ENCODE peak calls at places on chromosomes 2 and 18, in four cellular contexts. I is GM12891, R is K562, S is GM12878. Z is an unnamed sample.

GRCh38 chr2:85754313-85755095 is 713 bp downstream of the ATOH8 start:
- DNase-seq in R (no peak), I (no peak), S (no peak), Z (no peak)

GRCh38 chr2:207984765-207985480 is 40.4 kb downstream of the PLEKHM3 start:
- DNase-seq in I (no peak), S (no peak), R (no peak), Z (no peak)

GRCh38 chr2:222688912-222689311 is 17.5 kb downstream of the MOGAT1 start:
- DNase-seq in I (no peak), R (no peak), S (no peak), Z (no peak)

GRCh38 chr2:224033601-224034000 is 5.5 kb downstream of the SERPINE2 start:
- DNase-seq in R (no peak), S (no peak), I (no peak), Z (no peak)

GRCh38 chr2:8515390-8515761 is 166.5 kb upstream of the ID2 start:
- DNase-seq in I (peak), S (peak), R (no peak), Z (peak)

GRCh38 chr2:47034973-47035609 is 119.5 kb upstream of the MCFD2 start:
- DNase-seq in S (peak), R (no peak), I (no peak), Z (no peak)

GRCh38 chr18:80088036-80088435 is 21.0 kb upstream of the ADNP2 start:
- DNase-seq in S (no peak), R (no peak), I (no peak), Z (no peak)

GRCh38 chr2:10252202-10252601 is 50.5 kb upstream of the HPCAL1 start:
- DNase-seq in R (no peak), I (no peak), S (no peak), Z (no peak)

GRCh38 chr2:163646659-163647058 is 89.1 kb downstream of the FIGN start:
- DNase-seq in I (no peak), R (no peak), S (no peak), Z (no peak)

GRCh38 chr2:236405357-236405756 is 141.2 kb upstream of the ASB18 start:
- DNase-seq in S (no peak), R (no peak), I (no peak), Z (no peak)

GRCh38 chr2:134975281-134976009 is 56.8 kb downstream of the CCNT2 start:
- DNase-seq in S (no peak), R (no peak), I (no peak), Z (no peak)

GRCh38 chr2:191818725-191819333 is 28.1 kb downstream of the CAVIN2 start:
- DNase-seq in I (no peak), S (no peak), R (no peak), Z (no peak)

GRCh38 chr18:28147674-28148171 is 29.2 kb downstream of the CDH2 start:
- DNase-seq in R (no peak), S (no peak), I (no peak), Z (no peak)

GRCh38 chr2:151952691-151953456 is 124.7 kb upstream of the ARL5A start:
- DNase-seq in S (no peak), I (no peak), R (no peak), Z (no peak)

GRCh38 chr18:22185298-22185697 is 15.9 kb downstream of the GATA6 start:
- DNase-seq in I (no peak), S (no peak), R (no peak), Z (no peak)

GRCh38 chr18:48573632-48574293 is 34.9 kb downstream of the CTIF start:
- DNase-seq in I (no peak), R (peak), S (no peak), Z (no peak)

GRCh38 chr2:134241911-134242310 is 12.0 kb upstream of the MGAT5 start:
- DNase-seq in I (no peak), S (no peak), R (no peak), Z (no peak)

DNA sequence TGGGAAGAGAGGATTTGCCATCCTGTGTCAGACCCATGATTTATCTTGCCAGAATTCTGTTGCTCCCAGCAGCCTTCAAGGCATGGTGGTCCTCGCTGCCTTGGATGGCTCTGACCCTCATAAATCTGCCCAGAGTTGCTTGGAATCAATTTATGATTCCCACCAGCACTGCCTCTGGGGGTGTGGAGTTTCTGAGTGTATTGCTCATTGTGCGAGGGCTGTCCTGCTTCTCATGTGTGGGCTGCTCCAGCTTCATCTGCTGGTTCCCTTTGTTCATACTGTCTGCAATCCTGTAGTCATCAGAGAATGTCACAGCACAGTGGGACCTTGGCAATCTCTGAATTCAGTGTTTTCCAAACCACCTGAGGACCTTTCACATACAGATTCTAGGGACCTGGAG is 139.8 kb downstream of the CLIP4 start:
- DNase-seq in S (no peak), R (no peak), I (no peak), Z (no peak)
- TF ChIP-seq POLR2AphosphoS5 in S (no peak), R (no peak), I (no peak), Z (no peak)

DNA sequence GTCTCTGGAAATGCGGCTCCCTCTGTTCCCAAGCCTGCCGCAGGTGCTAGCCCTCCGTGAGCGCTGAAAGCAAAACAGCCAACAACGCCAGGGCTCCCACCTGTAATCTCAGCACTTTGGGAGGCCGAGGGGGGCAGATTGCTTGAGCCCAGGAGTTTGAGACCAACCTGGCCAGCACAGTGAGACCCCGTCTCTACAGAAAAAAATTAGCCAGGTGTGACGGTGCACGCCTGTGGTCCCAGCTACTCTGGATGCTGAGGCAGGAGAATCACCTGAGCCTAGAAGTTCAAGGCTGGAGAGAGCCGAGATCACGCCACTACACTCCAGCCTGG is 41.3 kb upstream of the PTMA start:
- DNase-seq in R (no peak), I (no peak), S (no peak), Z (no peak)
- TF ChIP-seq POLR2A in R (no peak), I (no peak), S (no peak), Z (no peak)

GRCh38 chr2:68291317-68291716 is 28.4 kb downstream of the CNRIP1 start:
- DNase-seq in I (no peak), R (no peak), S (no peak), Z (no peak)

GRCh38 chr2:68284896-68285295 is 32.6 kb upstream of the PPP3R1 start:
- DNase-seq in I (no peak), S (no peak), R (no peak), Z (no peak)

GRCh38 chr2:68292108-68292710 is 27.5 kb downstream of the CNRIP1 start:
- DNase-seq in I (no peak), R (peak), S (no peak), Z (no peak)

GRCh38 chr2:68290825-68291224 is 28.9 kb downstream of the CNRIP1 start:
- DNase-seq in S (no peak), R (no peak), I (no peak), Z (no peak)

GRCh38 chr2:68287580-68288441 is 31.9 kb downstream of the CNRIP1 start:
- DNase-seq in S (no peak), R (peak), I (no peak), Z (no peak)
- TF ChIP-seq TAF1 in S (no peak), R (no peak), I (no peak), Z (no peak)

DNA sequence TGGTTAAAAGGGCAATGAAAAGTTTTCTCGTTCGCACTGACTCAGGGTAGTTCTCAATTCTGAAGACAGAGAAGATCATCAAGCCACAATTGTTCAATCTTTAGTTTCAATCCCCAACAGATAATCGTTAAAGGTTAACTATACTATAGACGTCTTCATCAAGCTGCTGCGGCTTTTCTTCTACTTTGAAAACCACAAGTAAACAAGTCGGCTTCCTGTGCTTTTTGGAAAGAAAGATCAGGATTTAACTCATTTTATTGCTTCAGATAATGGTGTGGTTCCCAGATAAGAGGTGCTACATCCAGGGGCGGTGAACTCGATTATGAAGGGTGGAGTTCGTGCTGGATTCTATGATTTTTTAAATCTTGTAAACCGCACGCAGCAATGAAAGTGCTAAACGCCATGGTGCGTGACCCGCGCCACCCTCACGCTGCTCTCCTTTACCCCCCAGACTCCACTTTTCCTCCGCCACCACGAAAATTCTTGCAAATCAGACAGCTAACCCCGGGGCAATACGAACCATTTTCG is 535 bp upstream of the CDCA7 start:
- DNase-seq in R (peak), I (peak), S (no peak), Z (peak)
- TF ChIP-seq POLR2AphosphoS5 in R (no peak), I (no peak), S (no peak), Z (peak)

DNA sequence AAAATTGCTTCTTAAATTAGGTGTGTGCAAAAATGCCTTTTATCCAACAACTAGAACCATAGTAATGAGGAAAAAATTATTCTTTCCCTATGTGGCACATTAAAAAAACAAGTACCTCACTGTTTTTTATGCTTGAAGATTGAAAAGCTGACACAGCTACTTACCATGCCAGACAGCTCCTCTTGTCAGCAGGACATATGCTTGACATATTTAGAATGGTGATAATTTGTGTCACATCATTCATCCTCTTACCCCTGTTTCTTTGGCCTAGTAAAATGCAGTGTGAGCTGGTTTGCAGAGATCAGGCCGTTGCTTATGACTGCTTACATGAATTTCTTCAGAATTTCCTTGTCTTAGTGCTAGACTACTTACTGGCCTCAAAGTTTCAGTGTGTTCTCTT is 869.9 kb downstream of the LRP1B start:
- DNase-seq in S (no peak), R (no peak), I (no peak), Z (no peak)
- TF ChIP-seq POLR2A in S (no peak), R (no peak), I (no peak), Z (no peak)

GRCh38 chr2:111049792-111050640 is 70.7 kb upstream of the BCL2L11 start:
- DNase-seq in I (no peak), R (no peak), S (peak), Z (no peak)
- TF ChIP-seq TAF1 in I (no peak), R (no peak), S (no peak), Z (no peak)

DNA sequence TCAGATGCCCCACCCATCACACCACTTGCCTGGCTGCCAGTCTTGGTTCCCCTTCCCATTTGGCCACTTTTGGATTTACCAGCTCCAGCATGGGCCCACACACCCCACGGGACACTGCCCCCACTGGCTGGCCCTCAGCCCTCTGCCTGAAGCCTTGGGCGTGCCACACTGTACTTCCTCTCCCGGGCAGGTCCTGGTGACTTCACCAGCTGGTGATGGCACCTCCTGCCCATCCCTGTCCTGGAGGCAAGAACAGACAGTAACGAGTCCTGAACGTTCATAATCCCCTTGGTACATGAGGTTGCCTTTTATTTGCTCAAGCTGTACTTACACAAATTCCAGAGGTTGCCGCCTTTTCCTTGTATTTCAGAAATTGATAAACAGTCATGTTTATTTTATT is 81.1 kb downstream of the TMEM17 start:
- DNase-seq in I (no peak), S (no peak), R (no peak), Z (no peak)
- TF ChIP-seq POLR2AphosphoS5 in I (no peak), S (no peak), R (no peak), Z (no peak)

GRCh38 chr2:215377283-215377682 is 58.6 kb downstream of the FN1 start:
- DNase-seq in S (no peak), R (no peak), I (no peak), Z (no peak)
- TF ChIP-seq POLR2A in S (no peak), R (no peak), I (no peak), Z (no peak)

Z was measured in GM12892.